ENCODE peak calls at places on chromosomes 7 and 10, in four cellular contexts. Z, K, O and S are unnamed samples.

GRCh38 chr10:44068716-44069482 is 316.0 kb downstream of the CXCL12 start:
- DNase-seq in O (no peak), K (no peak), Z (no peak), S (no peak)

GRCh38 chr7:1555046-1555812 is 776 bp downstream of the TMEM184A start:
- DNase-seq in K (peak; percentile 85), O (peak; percentile 74), Z (no peak), S (peak; percentile 88)

GRCh38 chr10:95423327-95424005 is 132.7 kb upstream of the PDLIM1 start:
- DNase-seq in Z (no peak), O (no peak), K (no peak), S (no peak)

GRCh38 chr10:116076616-116077015 is 196.4 kb downstream of the GFRA1 start:
- DNase-seq in K (no peak), O (no peak), Z (no peak), S (no peak)

GRCh38 chr10:76788093-76788811 is 849.4 kb downstream of the KCNMA1 start:
- DNase-seq in K (no peak), O (no peak), Z (no peak), S (no peak)

GRCh38 chr10:79038841-79039201 is 29.9 kb upstream of the ZMIZ1 start:
- DNase-seq in Z (no peak), O (no peak), K (peak; percentile 57), S (no peak)

GRCh38 chr10:33040436-33040835 is 82.4 kb upstream of the ITGB1 start:
- DNase-seq in K (no peak), Z (no peak), O (peak; percentile 28), S (no peak)

GRCh38 chr10:1368772-1369171 is 312.6 kb downstream of the WDR37 start:
- DNase-seq in K (peak; percentile 69), Z (peak; percentile 45), O (peak; percentile 65), S (peak; percentile 28)

GRCh38 chr7:151091431-151091830 is 5.2 kb downstream of the AGAP3 start:
- DNase-seq in K (peak; percentile 74), O (no peak), Z (no peak), S (no peak)

GRCh38 chr7:55784151-55784550 is 78.4 kb downstream of the SEPTIN14 start:
- DNase-seq in Z (no peak), K (no peak), O (no peak), S (no peak)

GRCh38 chr7:20862554-20862953 is 75.9 kb upstream of the SP8 start:
- DNase-seq in K (no peak), O (no peak), Z (no peak), S (no peak)

GRCh38 chr7:129721139-129721538 is 109.6 kb downstream of the NRF1 start:
- DNase-seq in K (no peak), Z (no peak), O (no peak), S (no peak)

GRCh38 chr10:96271017-96271815 is at the start of gene BLNK:
- DNase-seq in Z (no peak), K (no peak), O (no peak), S (no peak)

GRCh38 chr10:100890696-100891271 is 22.0 kb upstream of the SLF2 start:
- DNase-seq in Z (peak; percentile 79), K (no peak), O (no peak), S (peak; percentile 50)

GRCh38 chr7:139635521-139636240 is 112.2 kb downstream of the CLEC2L start:
- DNase-seq in O (no peak), Z (no peak), K (no peak), S (no peak)

GRCh38 chr7:40324889-40325288 is 190.1 kb downstream of the SUGCT start:
- DNase-seq in O (no peak), K (no peak), Z (no peak), S (no peak)

GRCh38 chr7:43449577-43449976 is 133.3 kb upstream of the STK17A start:
- DNase-seq in O (no peak), Z (no peak), K (no peak), S (no peak)

GRCh38 chr10:133445751-133446708 is 7.7 kb upstream of the SCART1 start:
- DNase-seq in K (no peak), O (no peak), Z (no peak), S (no peak)

GRCh38 chr7:99525713-99526440 is 21.4 kb downstream of the ZKSCAN5 start:
- DNase-seq in O (no peak), K (no peak), Z (peak; percentile 13), S (no peak)

GRCh38 chr10:70106958-70107791 is 25.4 kb downstream of the AIFM2 start:
- DNase-seq in O (peak; percentile 67), Z (no peak), K (peak; percentile 72), S (peak; percentile 8)

GRCh38 chr10:33280217-33280616 is 54.2 kb downstream of the NRP1 start:
- DNase-seq in Z (no peak), O (no peak), K (no peak), S (no peak)

GRCh38 chr10:96714031-96714590 is 6.2 kb downstream of the PIK3AP1 start:
- DNase-seq in K (no peak), O (no peak), Z (no peak), S (no peak)

GRCh38 chr7:132160525-132161230 is 415.6 kb downstream of the PLXNA4 start:
- DNase-seq in K (no peak), Z (no peak), O (peak; percentile 90), S (no peak)

GRCh38 chr7:55280031-55280454 is 85.1 kb upstream of the LANCL2 start:
- DNase-seq in Z (peak; percentile 59), K (peak; percentile 25), O (peak; percentile 81), S (peak; percentile 55)

GRCh38 chr7:157348548-157348947 is 11.7 kb downstream of the DNAJB6 start:
- DNase-seq in O (no peak), K (no peak), Z (no peak), S (no peak)

GRCh38 chr10:28734940-28735759 is 57.8 kb downstream of the BAMBI start:
- DNase-seq in O (peak; percentile 9), K (peak; percentile 73), Z (peak; percentile 16), S (peak; percentile 95)

GRCh38 chr7:1910827-1911226 is 240.8 kb downstream of the ELFN1 start:
- DNase-seq in K (no peak), O (no peak), Z (no peak), S (no peak)

GRCh38 chr10:12388671-12389070 is 39.3 kb downstream of the CAMK1D start:
- DNase-seq in O (no peak), Z (no peak), K (no peak), S (no peak)

GRCh38 chr10:86413046-86413728 is 46.6 kb upstream of the GRID1 start:
- DNase-seq in O (no peak), K (no peak), Z (no peak), S (no peak)

GRCh38 chr10:86411852-86412550 is 45.4 kb upstream of the GRID1 start:
- DNase-seq in Z (no peak), K (no peak), O (no peak), S (no peak)

GRCh38 chr10:86410542-86411124 is 44.0 kb upstream of the GRID1 start:
- DNase-seq in O (no peak), Z (no peak), K (no peak), S (peak; percentile 94)

GRCh38 chr10:86409183-86409582 is 42.6 kb upstream of the GRID1 start:
- DNase-seq in O (no peak), K (no peak), Z (no peak), S (no peak)

GRCh38 chr10:86411281-86411841 is 44.8 kb upstream of the GRID1 start:
- DNase-seq in O (no peak), Z (no peak), K (no peak), S (peak; percentile 58)
- TF ChIP-seq ELF1 in O (no peak), Z (no peak), K (no peak), S (no peak)

GRCh38 chr7:134175724-134176350 is 48.7 kb downstream of the LRGUK start:
- DNase-seq in K (no peak), O (no peak), Z (no peak), S (no peak)

GRCh38 chr7:134179321-134179720 is 52.2 kb downstream of the LRGUK start:
- DNase-seq in O (no peak), Z (no peak), K (no peak), S (no peak)

DNA sequence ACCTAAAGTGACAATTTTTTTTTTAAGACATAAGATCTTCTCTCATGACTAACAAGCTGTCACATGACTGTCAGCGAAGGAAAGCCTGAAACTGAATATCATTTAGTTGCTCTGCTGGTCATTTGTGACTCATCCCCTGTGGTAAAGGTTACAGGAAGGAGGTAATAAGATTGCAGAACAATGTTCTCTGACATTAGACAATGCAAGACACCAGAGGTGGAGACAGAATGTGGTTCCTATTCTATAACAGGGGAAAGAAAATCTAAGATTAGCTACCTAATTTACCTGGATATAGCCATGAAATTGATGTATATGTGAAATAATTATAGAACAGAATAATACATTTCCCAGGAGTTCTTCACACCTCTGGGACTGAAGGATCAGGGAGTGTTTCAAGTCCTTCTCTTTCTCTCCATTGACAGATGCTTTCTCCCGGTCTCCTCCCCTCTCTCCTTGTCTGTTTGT is 47.7 kb downstream of the LRGUK start:
- DNase-seq in Z (peak; percentile 70), K (peak; percentile 54), O (no peak), S (peak; percentile 10)
- TF ChIP-seq ELF1 in Z (no peak), K (no peak), O (no peak), S (no peak)

DNA sequence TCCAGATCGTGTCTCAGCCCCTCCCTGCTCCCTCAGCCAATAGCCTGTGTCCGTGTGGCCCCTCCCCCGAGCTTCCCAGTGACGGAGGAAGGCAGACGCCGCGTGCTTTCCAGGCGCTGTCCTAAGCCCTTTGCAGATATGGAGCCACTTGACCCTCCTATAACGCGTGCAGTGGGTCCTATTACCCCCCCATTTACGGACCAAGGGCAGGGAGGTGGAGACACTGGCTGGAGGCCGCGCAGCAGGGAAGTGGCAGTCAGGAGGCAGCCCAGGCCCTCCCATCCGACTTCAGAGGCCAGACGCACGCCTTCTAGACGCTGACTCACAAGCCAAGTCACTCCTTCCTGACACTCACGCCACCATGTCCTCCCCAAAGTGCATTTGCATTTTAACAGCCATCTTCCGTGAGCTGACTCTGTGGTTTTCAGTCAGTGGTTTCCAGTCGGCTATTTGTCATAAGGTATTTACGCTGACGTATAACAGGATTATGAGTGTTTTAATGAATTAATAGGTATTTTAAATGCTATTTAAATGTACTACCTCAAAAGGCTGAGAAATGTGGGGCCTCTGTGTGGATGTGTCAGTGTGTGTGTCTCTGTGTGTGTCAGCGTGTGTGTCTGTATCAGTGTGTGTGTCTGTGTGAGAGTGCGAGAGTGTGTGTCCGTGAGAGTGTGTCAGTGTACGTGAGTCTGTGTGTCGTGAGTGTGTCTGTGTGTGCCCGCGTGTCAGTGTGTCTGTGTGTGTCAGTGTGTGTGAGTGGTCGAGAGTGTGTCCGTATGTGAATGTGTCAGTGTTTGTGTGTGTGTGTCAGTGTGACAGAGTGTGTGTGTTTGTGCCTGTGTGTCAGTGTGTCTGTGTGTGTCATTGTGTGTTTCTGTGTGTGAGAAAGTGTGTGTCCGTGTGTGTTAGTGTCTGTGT is 92.1 kb upstream of the INSIG1 start:
- DNase-seq in Z (peak; percentile 91), O (peak; percentile 65), K (peak; percentile 100), S (no peak)
- TF ChIP-seq ELF1 in Z (no peak), O (no peak), K (peak; percentile 83), S (no peak)

DNA sequence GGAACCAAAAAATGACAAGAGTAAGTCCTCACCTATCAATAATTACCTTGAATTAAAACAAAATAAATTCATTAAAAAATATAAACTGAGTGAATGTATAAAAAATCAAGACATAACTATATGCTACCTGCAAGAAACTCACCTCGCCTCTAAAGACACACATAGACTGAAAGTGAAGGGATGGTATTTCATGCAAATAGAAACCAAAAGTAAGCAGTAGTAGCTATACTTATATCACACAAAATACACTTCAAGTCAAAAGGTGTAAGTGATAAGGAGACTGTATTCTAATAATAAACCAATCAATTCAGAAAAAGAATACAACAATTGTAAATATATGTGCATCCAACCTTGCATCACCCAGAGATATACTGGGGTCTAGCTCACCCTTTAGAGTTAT is 332.6 kb downstream of the SH2D4B start:
- DNase-seq in O (no peak), K (no peak), Z (no peak), S (no peak)
- TF ChIP-seq ELF1 in O (no peak), K (no peak), Z (no peak), S (no peak)

GRCh38 chr10:117653170-117653515 is 110.6 kb downstream of the EMX2 start:
- DNase-seq in O (no peak), Z (peak; percentile 83), K (no peak), S (peak; percentile 8)
- TF ChIP-seq ELF1 in O (no peak), Z (no peak), K (no peak), S (no peak)

GRCh38 chr7:128398841-128399135 is 11.0 kb downstream of the IMPDH1 start:
- DNase-seq in K (no peak), O (no peak), Z (no peak), S (no peak)
- TF ChIP-seq ELF1 in K (no peak), O (no peak), Z (no peak), S (no peak)